ENCODE peak calls at places on chromosomes 3 and 15, in seven cellular contexts. U, D, F, C, H, P and S are unnamed samples.

GRCh38 chr15:92619380-92620101 is 36.0 kb downstream of the FAM174B start:
- DNase-seq in U (no peak), D (no peak), F (peak; percentile 66), C (peak; percentile 19), H (no peak), P (peak; percentile 84), S (peak; percentile 42)

GRCh38 chr3:188834349-188834748 is 337.4 kb upstream of the TPRG1 start:
- DNase-seq in U (no peak), D (no peak), F (no peak), C (no peak), H (no peak), P (no peak), S (no peak)

GRCh38 chr3:192812736-192813383 is 85.5 kb upstream of the FGF12 start:
- DNase-seq in U (no peak), D (no peak), F (no peak), C (peak; percentile 29), H (peak; percentile 44), P (no peak), S (peak; percentile 12)

GRCh38 chr3:195001961-195002861 is 268.7 kb downstream of the XXYLT1 start:
- DNase-seq in U (peak; percentile 55), D (peak; percentile 66), F (peak; percentile 34), C (peak; percentile 78), H (no peak), P (no peak), S (peak; percentile 86)

GRCh38 chr15:31338879-31339557 is 12.4 kb downstream of the KLF13 start:
- DNase-seq in U (peak; percentile 57), D (peak; percentile 84), F (peak; percentile 53), C (no peak), H (peak; percentile 53), P (no peak), S (peak; percentile 89)

GRCh38 chr3:132222868-132223538 is 94.2 kb upstream of the ACP3 start:
- DNase-seq in U (no peak), D (no peak), F (no peak), C (no peak), H (peak; percentile 28), P (no peak), S (peak; percentile 97)

GRCh38 chr3:144314946-144315345 is 343.3 kb downstream of the DIPK2A start:
- DNase-seq in U (no peak), D (no peak), F (no peak), C (no peak), H (no peak), P (no peak), S (no peak)

GRCh38 chr15:63483521-63484371 is 20.6 kb upstream of the USP3 start:
- DNase-seq in U (no peak), D (no peak), F (no peak), C (no peak), H (no peak), P (no peak), S (no peak)

GRCh38 chr3:136194409-136195257 is 1.5 kb downstream of the MSL2 start:
- DNase-seq in U (peak; percentile 63), D (peak; percentile 31), F (no peak), C (peak; percentile 52), H (no peak), P (no peak), S (peak; percentile 37)

GRCh38 chr3:171001250-171001893 is 25.1 kb downstream of the SLC2A2 start:
- DNase-seq in U (no peak), D (no peak), F (no peak), C (no peak), H (no peak), P (no peak), S (no peak)

GRCh38 chr3:150158974-150159625 is 188.4 kb upstream of the PFN2 start:
- DNase-seq in U (no peak), D (no peak), F (no peak), C (no peak), H (no peak), P (no peak), S (no peak)

GRCh38 chr3:125143982-125144652 is 68.4 kb downstream of the SLC12A8 start:
- DNase-seq in U (no peak), D (peak; percentile 44), F (no peak), C (no peak), H (no peak), P (peak; percentile 62), S (no peak)

GRCh38 chr3:143119974-143120715 is 574 bp downstream of the CHST2 start:
- DNase-seq in U (peak; percentile 36), D (peak; percentile 29), F (no peak), C (peak; percentile 17), H (peak; percentile 22), P (no peak), S (peak; percentile 25)

GRCh38 chr3:135304378-135304777 is 509.3 kb downstream of the EPHB1 start:
- DNase-seq in U (no peak), D (no peak), F (no peak), C (no peak), H (no peak), P (no peak), S (no peak)

GRCh38 chr3:88005066-88005465 is 53.7 kb downstream of the CGGBP1 start:
- DNase-seq in U (no peak), D (no peak), F (no peak), C (no peak), H (no peak), P (no peak), S (no peak)

GRCh38 chr3:179450321-179450720 is 949 bp downstream of the GNB4 start:
- DNase-seq in U (no peak), D (no peak), F (no peak), C (no peak), H (no peak), P (no peak), S (no peak)

GRCh38 chr3:141051641-141052569 is 758 bp downstream of the SPSB4 start:
- DNase-seq in U (no peak), D (peak; percentile 46), F (no peak), C (no peak), H (no peak), P (no peak), S (no peak)

GRCh38 chr3:65615329-65615728 is 423.4 kb downstream of the MAGI1 start:
- DNase-seq in U (no peak), D (no peak), F (no peak), C (no peak), H (no peak), P (no peak), S (no peak)

GRCh38 chr3:24936574-24936973 is 441.9 kb upstream of the THRB start:
- DNase-seq in U (no peak), D (no peak), F (no peak), C (no peak), H (no peak), P (no peak), S (no peak)

GRCh38 chr3:188706176-188706575 is 465.6 kb upstream of the TPRG1 start:
- DNase-seq in U (no peak), D (no peak), F (no peak), C (no peak), H (no peak), P (no peak), S (no peak)

GRCh38 chr3:8722808-8723207 is 10.8 kb upstream of the CAV3 start:
- DNase-seq in U (no peak), D (no peak), F (no peak), C (no peak), H (no peak), P (no peak), S (no peak)

GRCh38 chr3:42476225-42477160 is 25.9 kb upstream of the VIPR1 start:
- DNase-seq in U (no peak), D (no peak), F (no peak), C (peak; percentile 62), H (no peak), P (no peak), S (peak; percentile 62)

GRCh38 chr15:36398212-36398611 is 181.2 kb upstream of the CDIN1 start:
- DNase-seq in U (no peak), D (no peak), F (no peak), C (no peak), H (no peak), P (no peak), S (no peak)

GRCh38 chr3:52299815-52300611 is 12.4 kb downstream of the GLYCTK start:
- DNase-seq in U (no peak), D (peak; percentile 56), F (peak; percentile 42), C (no peak), H (peak; percentile 79), P (no peak), S (peak; percentile 71)
- TF ChIP-seq POLR2A in U (no peak), D (no peak), F (no peak), C (no peak), H (no peak), P (no peak), S (no peak)

DNA sequence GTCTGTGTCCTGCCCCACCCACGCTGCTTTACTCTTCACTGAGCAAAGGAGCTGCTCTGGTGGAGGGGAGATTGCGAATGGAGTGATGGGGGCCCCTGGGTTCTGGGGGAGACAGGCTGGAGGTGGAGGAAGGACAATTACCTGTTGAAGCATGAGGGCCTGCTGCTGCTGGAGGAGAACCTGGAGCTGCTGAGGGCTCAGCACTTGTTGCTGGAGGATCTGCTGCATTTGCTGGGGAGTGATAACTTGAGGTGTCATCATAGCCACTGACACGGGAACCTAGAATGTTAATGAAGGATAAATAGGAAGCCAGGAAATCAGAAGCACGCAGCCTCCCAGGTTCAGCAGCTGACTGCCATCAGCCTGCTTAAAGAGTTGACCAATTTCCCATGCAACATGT is 530.0 kb downstream of the FOXP1 start:
- DNase-seq in U (no peak), D (no peak), F (no peak), C (no peak), H (no peak), P (no peak), S (no peak)
- H3K4me1 ChIP-seq in U (peaks cover 67% of the 10 kb centered on the region), D (peaks cover 98% of the 10 kb centered on the region), F (peaks cover 33% of the 10 kb centered on the region), C (peaks cover 93% of the 10 kb centered on the region), H (peaks cover 5% of the 10 kb centered on the region), P (peaks cover 99% of the 10 kb centered on the region), S (peaks cover 46% of the 10 kb centered on the region)

DNA sequence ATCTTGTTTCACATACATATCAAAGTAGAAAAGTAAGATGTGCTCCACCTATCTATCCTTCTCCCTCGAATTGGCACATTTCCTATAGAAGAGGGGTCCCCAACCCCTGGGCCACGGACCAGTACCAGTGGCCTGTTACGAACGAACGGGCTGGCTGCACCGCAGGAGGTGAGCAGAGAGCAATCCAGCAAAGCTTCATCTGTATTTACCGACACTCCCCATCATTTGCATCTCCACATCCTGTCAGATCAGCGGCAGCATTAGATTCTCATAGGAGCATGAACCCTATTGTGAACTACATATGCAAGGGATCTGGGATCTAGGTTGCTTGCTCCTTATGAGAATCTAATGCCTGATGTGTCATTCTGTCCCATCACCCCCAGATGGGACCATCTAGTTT is 94.9 kb upstream of the CGNL1 start:
- DNase-seq in U (peak; percentile 77), D (no peak), F (no peak), C (no peak), H (no peak), P (no peak), S (no peak)
- H3K36me3 ChIP-seq in U (peaks cover 52% of the 10 kb centered on the region), D (peaks cover 78% of the 10 kb centered on the region), F (no peaks in the 10 kb centered on the region), C (no peaks in the 10 kb centered on the region), H (no peaks in the 10 kb centered on the region), P (peaks cover 9% of the 10 kb centered on the region), S (no peaks in the 10 kb centered on the region)

GRCh38 chr3:32469151-32469874 is 33.3 kb downstream of the CMTM6 start:
- DNase-seq in U (no peak), D (no peak), F (no peak), C (no peak), H (no peak), P (no peak), S (no peak)

GRCh38 chr3:32474201-32474600 is 28.5 kb downstream of the CMTM6 start:
- DNase-seq in U (no peak), D (no peak), F (no peak), C (no peak), H (no peak), P (no peak), S (no peak)

GRCh38 chr3:32472716-32473115 is 29.9 kb downstream of the CMTM6 start:
- DNase-seq in U (no peak), D (no peak), F (no peak), C (no peak), H (no peak), P (no peak), S (no peak)

GRCh38 chr3:32467333-32468070 is 35.1 kb downstream of the CMTM6 start:
- DNase-seq in U (peak; percentile 75), D (peak; percentile 67), F (peak; percentile 70), C (peak; percentile 80), H (peak; percentile 77), P (peak; percentile 79), S (peak; percentile 76)

GRCh38 chr3:32470362-32470761 is 32.3 kb downstream of the CMTM6 start:
- DNase-seq in U (no peak), D (no peak), F (no peak), C (no peak), H (no peak), P (no peak), S (no peak)
- TF ChIP-seq POLR2A in U (no peak), D (no peak), F (no peak), C (no peak), H (no peak), P (no peak), S (no peak)